ENCODE peak calls at places on chromosomes 3 and 15, in eight cellular contexts. O, J, R, F, T, N, C and U are unnamed samples.

GRCh38 chr3:121660356-121661171 is at the start of gene HCLS1:
- DNase-seq in N (no peak), C (peak), O (no peak), F (no peak), J (peak), R (no peak), T (peak), U (no peak)

GRCh38 chr3:149120051-149120972 is 9.1 kb upstream of the HPS3 start:
- DNase-seq in C (peak), O (peak), T (no peak), F (peak), J (peak), R (no peak), N (peak), U (peak)

GRCh38 chr3:61915296-61915695 is 353.9 kb downstream of the PTPRG start:
- DNase-seq in T (no peak), J (no peak), O (no peak), R (no peak), F (no peak), C (no peak), N (no peak), U (no peak)

GRCh38 chr3:172522871-172523818 is at the start of gene TNFSF10:
- DNase-seq in C (peak), N (no peak), T (peak), R (no peak), F (peak), J (peak), O (peak), U (no peak)

GRCh38 chr15:69729167-69729748 is 276.6 kb downstream of the RPLP1 start:
- DNase-seq in N (no peak), R (no peak), T (peak), C (peak), O (no peak), F (peak), J (peak), U (no peak)

GRCh38 chr3:46946416-46946815 is 30.1 kb downstream of the CCDC12 start:
- DNase-seq in O (no peak), T (no peak), R (no peak), J (no peak), N (no peak), C (no peak), F (peak), U (no peak)

GRCh38 chr3:95227092-95227491 is 1164.2 kb downstream of the NSUN3 start:
- DNase-seq in O (no peak), N (no peak), J (no peak), R (no peak), C (no peak), T (no peak), F (no peak), U (no peak)

GRCh38 chr15:72785452-72786243 is 2.1 kb upstream of the ADPGK start:
- DNase-seq in T (peak), J (no peak), R (no peak), C (no peak), O (no peak), N (no peak), F (peak), U (peak)

GRCh38 chr3:145678401-145678800 is 482.6 kb downstream of the PLOD2 start:
- DNase-seq in R (no peak), F (no peak), O (no peak), N (no peak), C (no peak), T (no peak), J (no peak), U (peak)

GRCh38 chr3:149895339-149895738 is 75.4 kb downstream of the PFN2 start:
- DNase-seq in R (no peak), N (no peak), J (no peak), O (no peak), F (peak), C (no peak), T (no peak), U (no peak)

GRCh38 chr3:67016522-67017080 is 18.5 kb downstream of the KBTBD8 start:
- DNase-seq in J (no peak), C (no peak), F (no peak), N (no peak), T (no peak), R (no peak), O (no peak), U (no peak)

GRCh38 chr3:55162031-55162784 is 234.3 kb upstream of the LRTM1 start:
- DNase-seq in F (peak), R (no peak), J (no peak), T (no peak), C (no peak), O (no peak), N (no peak), U (no peak)

GRCh38 chr15:91407237-91407889 is 307.3 kb downstream of the SV2B start:
- DNase-seq in F (peak), C (no peak), T (no peak), J (peak), N (no peak), O (peak), R (no peak), U (no peak)

GRCh38 chr3:122493296-122493695 is 21.4 kb downstream of the KPNA1 start:
- DNase-seq in F (no peak), O (no peak), N (no peak), R (no peak), T (no peak), C (no peak), J (no peak), U (peak)

GRCh38 chr15:78307977-78308376 is 8.6 kb upstream of the SKIC8 start:
- DNase-seq in C (no peak), F (no peak), T (no peak), R (no peak), N (no peak), O (no peak), J (no peak), U (no peak)

GRCh38 chr15:39599871-39600270 is 19.0 kb downstream of the THBS1 start:
- DNase-seq in C (no peak), F (peak), N (no peak), T (no peak), R (no peak), O (no peak), J (no peak), U (no peak)

GRCh38 chr3:156978471-156978961 is 152.4 kb downstream of the LEKR1 start:
- DNase-seq in R (no peak), F (peak), T (no peak), N (no peak), J (no peak), O (no peak), C (peak), U (peak)

GRCh38 chr15:32705450-32705849 is 12.4 kb upstream of the GREM1 start:
- DNase-seq in C (no peak), J (no peak), O (no peak), T (no peak), N (no peak), F (no peak), R (no peak), U (no peak)